ENCODE peak calls at places on chromosomes 7 and 10, in five cellular contexts. One of them, this sample, is unnamed.

GRCh38 chr7:28941633-28942032 is 16.5 kb downstream of the TRIL start:
- DNase-seq in NCI-H774: no peak
- DNase-seq in GM19239: no peak
- DNase-seq in skeletal muscle cell: no peak
- DNase-seq in GM20000: no peak
- DNase-seq in this sample: no peak

GRCh38 chr7:27130540-27131389 is at the start of gene HOXA4:
- DNase-seq in GM20000: peak; percentile 89
- DNase-seq in skeletal muscle cell: peak; percentile 59
- DNase-seq in NCI-H774: no peak
- DNase-seq in GM19239: no peak
- DNase-seq in this sample: no peak

GRCh38 chr7:92588561-92588960 is 1.6 kb downstream of the FAM133B start:
- DNase-seq in GM20000: no peak
- DNase-seq in skeletal muscle cell: no peak
- DNase-seq in NCI-H774: no peak
- DNase-seq in GM19239: no peak
- DNase-seq in this sample: no peak

GRCh38 chr7:25240340-25240739 is 12.1 kb upstream of the NPVF start:
- DNase-seq in GM20000: no peak
- DNase-seq in GM19239: no peak
- DNase-seq in NCI-H774: no peak
- DNase-seq in skeletal muscle cell: no peak
- DNase-seq in this sample: no peak

GRCh38 chr10:47240173-47240572 is 59.8 kb upstream of the GDF10 start:
- DNase-seq in skeletal muscle cell: no peak
- DNase-seq in NCI-H774: no peak
- DNase-seq in GM20000: no peak
- DNase-seq in GM19239: no peak
- DNase-seq in this sample: no peak

GRCh38 chr10:22500567-22501369 is 155.5 kb downstream of the SPAG6 start:
- DNase-seq in NCI-H774: no peak
- DNase-seq in GM20000: no peak
- DNase-seq in skeletal muscle cell: no peak
- DNase-seq in GM19239: no peak
- DNase-seq in this sample: no peak

GRCh38 chr7:141674702-141675101 is 27.3 kb downstream of the DENND11 start:
- DNase-seq in NCI-H774: no peak
- DNase-seq in GM20000: no peak
- DNase-seq in skeletal muscle cell: no peak
- DNase-seq in GM19239: no peak
- DNase-seq in this sample: no peak

GRCh38 chr7:139494835-139495568 is 11.5 kb upstream of the KLRG2 start:
- DNase-seq in GM19239: peak; percentile 61
- DNase-seq in skeletal muscle cell: no peak
- DNase-seq in NCI-H774: no peak
- DNase-seq in GM20000: peak; percentile 79
- DNase-seq in this sample: peak; percentile 61

GRCh38 chr7:29990931-29991330 is 1.3 kb upstream of the SCRN1 start:
- DNase-seq in GM20000: no peak
- DNase-seq in skeletal muscle cell: no peak
- DNase-seq in GM19239: no peak
- DNase-seq in NCI-H774: no peak
- DNase-seq in this sample: no peak

GRCh38 chr7:20164420-20165145 is 52.6 kb downstream of the MACC1 start:
- DNase-seq in GM20000: no peak
- DNase-seq in skeletal muscle cell: no peak
- DNase-seq in GM19239: no peak
- DNase-seq in NCI-H774: no peak
- DNase-seq in this sample: no peak

GRCh38 chr7:901388-902154 is 25.2 kb downstream of the GET4 start:
- DNase-seq in skeletal muscle cell: peak; percentile 62
- DNase-seq in GM19239: peak; percentile 89
- DNase-seq in GM20000: peak; percentile 89
- DNase-seq in NCI-H774: peak; percentile 84
- DNase-seq in this sample: no peak

GRCh38 chr10:132452216-132452650 is 55.2 kb downstream of the PWWP2B start:
- DNase-seq in GM19239: no peak
- DNase-seq in GM20000: peak; percentile 38
- DNase-seq in NCI-H774: no peak
- DNase-seq in skeletal muscle cell: no peak
- DNase-seq in this sample: no peak

GRCh38 chr7:149014309-149014708 is 14.0 kb downstream of the PDIA4 start:
- DNase-seq in NCI-H774: no peak
- DNase-seq in GM20000: no peak
- DNase-seq in GM19239: no peak
- DNase-seq in skeletal muscle cell: no peak
- DNase-seq in this sample: no peak

GRCh38 chr7:22680482-22680901 is 46.5 kb upstream of the IL6 start:
- DNase-seq in GM19239: no peak
- DNase-seq in NCI-H774: no peak
- DNase-seq in skeletal muscle cell: no peak
- DNase-seq in GM20000: no peak
- DNase-seq in this sample: no peak

GRCh38 chr7:18558910-18559309 is 63.4 kb downstream of the HDAC9 start:
- DNase-seq in skeletal muscle cell: no peak
- DNase-seq in GM19239: no peak
- DNase-seq in NCI-H774: no peak
- DNase-seq in GM20000: no peak
- DNase-seq in this sample: no peak

GRCh38 chr7:30028749-30029635 is 780 bp downstream of the PLEKHA8 start:
- DNase-seq in skeletal muscle cell: no peak
- DNase-seq in GM19239: no peak
- DNase-seq in GM20000: peak; percentile 63
- DNase-seq in NCI-H774: no peak
- DNase-seq in this sample: peak; percentile 49

GRCh38 chr7:99140813-99141212 is 3.1 kb downstream of the SMURF1 start:
- DNase-seq in GM19239: no peak
- DNase-seq in skeletal muscle cell: no peak
- DNase-seq in NCI-H774: no peak
- DNase-seq in GM20000: no peak
- DNase-seq in this sample: no peak

GRCh38 chr7:148045521-148045920 is 545.0 kb upstream of the C7orf33 start:
- DNase-seq in GM19239: no peak
- DNase-seq in NCI-H774: peak; percentile 65
- DNase-seq in skeletal muscle cell: no peak
- DNase-seq in GM20000: no peak
- DNase-seq in this sample: no peak

GRCh38 chr10:118850418-118851061 is 95.8 kb upstream of the CACUL1 start:
- DNase-seq in NCI-H774: peak; percentile 1
- DNase-seq in GM20000: peak; percentile 53
- DNase-seq in GM19239: peak; percentile 30
- DNase-seq in skeletal muscle cell: no peak
- DNase-seq in this sample: peak; percentile 57

This sample was measured in MM.1S.